ENCODE peak calls at places on chromosomes 3 and 15, in four cellular contexts. T, Q, J and B are unnamed samples.

GRCh38 chr3:102092617-102093466 is 243.5 kb downstream of the NFKBIZ start:
- DNase-seq in Q (no peak), J (peak; percentile 18), T (no peak), B (peak; percentile 86)

GRCh38 chr3:177603137-177603603 is 405.9 kb upstream of the TBL1XR1 start:
- DNase-seq in J (no peak), Q (peak; percentile 17), T (no peak), B (no peak)

GRCh38 chr3:136703429-136703828 is 48.7 kb downstream of the STAG1 start:
- DNase-seq in J (peak; percentile 57), Q (no peak), T (no peak), B (no peak)

GRCh38 chr3:17052348-17052747 is 167.6 kb downstream of the PLCL2 start:
- DNase-seq in Q (no peak), J (no peak), T (no peak), B (no peak)

GRCh38 chr15:34239151-34239761 is 14.4 kb downstream of the EMC4 start:
- DNase-seq in T (no peak), Q (peak; percentile 91), J (peak; percentile 90), B (peak; percentile 52)

GRCh38 chr3:100865442-100865841 is 127.8 kb downstream of the ABI3BP start:
- DNase-seq in Q (peak; percentile 9), T (no peak), J (no peak), B (no peak)

GRCh38 chr3:61573441-61573840 is 12.1 kb downstream of the PTPRG start:
- DNase-seq in J (no peak), T (no peak), Q (peak; percentile 57), B (no peak)

GRCh38 chr3:71949403-71949802 is 164.5 kb upstream of the PROK2 start:
- DNase-seq in J (peak; percentile 11), T (no peak), Q (no peak), B (no peak)

GRCh38 chr3:139811331-139811730 is 123.7 kb upstream of the CLSTN2 start:
- DNase-seq in J (no peak), T (no peak), Q (no peak), B (no peak)

GRCh38 chr15:83312046-83312445 is 27.6 kb upstream of the BNC1 start:
- DNase-seq in T (no peak), J (no peak), Q (peak; percentile 98), B (no peak)

GRCh38 chr3:180036678-180037455 is at the start of gene PEX5L:
- DNase-seq in Q (peak; percentile 25), J (no peak), T (peak; percentile 82), B (no peak)

GRCh38 chr3:87313641-87314040 is 37.3 kb upstream of the POU1F1 start:
- DNase-seq in Q (peak; percentile 23), T (no peak), J (no peak), B (no peak)

GRCh38 chr3:147200545-147200944 is 205.8 kb downstream of the ZIC4 start:
- DNase-seq in J (no peak), T (no peak), Q (no peak), B (no peak)

GRCh38 chr15:90400005-90400758 is 12.1 kb downstream of the IQGAP1 start:
- DNase-seq in J (no peak), T (no peak), Q (peak; percentile 58), B (no peak)

GRCh38 chr3:105634719-105635118 is 234.1 kb downstream of the CBLB start:
- DNase-seq in Q (no peak), J (no peak), T (no peak), B (no peak)

GRCh38 chr15:90598053-90598577 is 68.4 kb downstream of the CRTC3 start:
- DNase-seq in J (peak; percentile 14), T (no peak), Q (peak; percentile 29), B (no peak)

GRCh38 chr3:169634618-169635236 is 28.8 kb downstream of the MECOM start:
- DNase-seq in Q (peak; percentile 66), T (no peak), J (peak; percentile 9), B (no peak)

GRCh38 chr3:39103791-39104552 is 3.5 kb downstream of the GORASP1 start:
- DNase-seq in Q (no peak), T (no peak), J (no peak), B (no peak)